ENCODE peak calls at places on chromosomes 5 and 9, in seven cellular contexts. J is H54; Q is RWPE1; Z is HTR-8/SVneo; G is CD8-positive, alpha-beta T cell; N is AG10803; I is stimulated activated CD4-positive, alpha-beta T cell treated with anti-CD3 and anti-CD28 coated beads, Interleukin-2, amount 100 ng/mL, for 48 hours. R is an unnamed sample.

GRCh38 chr9:128098017-128098935 is 29.3 kb downstream of the PTGES2 start:
- DNase-seq in J (peak; percentile 97), Q (peak; percentile 99), Z (peak; percentile 91), G (peak; percentile 84), N (peak; percentile 98), I (peak; percentile 65), R (no peak)

GRCh38 chr9:109705515-109705914 is 74.5 kb upstream of the PALM2AKAP2 start:
- DNase-seq in J (no peak), Q (peak; percentile 21), Z (no peak), G (no peak), N (peak; percentile 56), I (no peak), R (no peak)

GRCh38 chr9:127178646-127179632 is 56.5 kb upstream of the ANGPTL2 start:
- DNase-seq in J (no peak), Q (no peak), Z (no peak), G (no peak), N (peak; percentile 49), I (no peak), R (no peak)

GRCh38 chr5:17121776-17122175 is 95.7 kb upstream of the BASP1 start:
- DNase-seq in J (no peak), Q (no peak), Z (no peak), G (no peak), N (no peak), I (no peak), R (no peak)

GRCh38 chr5:136396886-136397285 is 31.5 kb upstream of the TRPC7 start:
- DNase-seq in J (no peak), Q (no peak), Z (no peak), G (no peak), N (no peak), I (no peak), R (no peak)

GRCh38 chr5:160363122-160363521 is 7.3 kb downstream of the C1QTNF2 start:
- DNase-seq in J (no peak), Q (no peak), Z (no peak), G (no peak), N (peak; percentile 17), I (no peak), R (no peak)

GRCh38 chr9:137252555-137253506 is 1.7 kb downstream of the STPG3 start:
- DNase-seq in J (no peak), Q (no peak), Z (no peak), G (no peak), N (no peak), I (no peak), R (no peak)

GRCh38 chr5:112548246-112548982 is 129.3 kb upstream of the EPB41L4A start:
- DNase-seq in J (no peak), Q (no peak), Z (no peak), G (no peak), N (peak; percentile 43), I (no peak), R (no peak)

GRCh38 chr9:84294551-84294950 is 46.0 kb downstream of the SLC28A3 start:
- DNase-seq in J (no peak), Q (no peak), Z (no peak), G (no peak), N (no peak), I (no peak), R (no peak)

GRCh38 chr9:127971357-127972315 is 9.2 kb downstream of the EEIG1 start:
- DNase-seq in J (no peak), Q (no peak), Z (no peak), G (peak; percentile 60), N (peak; percentile 42), I (no peak), R (peak; percentile 63)

GRCh38 chr9:109101810-109102209 is 17.9 kb downstream of the TMEM245 start:
- DNase-seq in J (no peak), Q (peak; percentile 82), Z (no peak), G (no peak), N (peak; percentile 34), I (no peak), R (peak; percentile 13)

GRCh38 chr5:134463176-134463720 is 51.6 kb upstream of the CDKN2AIPNL start:
- DNase-seq in J (no peak), Q (no peak), Z (no peak), G (no peak), N (no peak), I (no peak), R (no peak)

GRCh38 chr5:137344723-137345322 is 154.3 kb downstream of the SPOCK1 start:
- DNase-seq in J (peak; percentile 35), Q (peak; percentile 29), Z (peak; percentile 41), G (no peak), N (peak; percentile 79), I (peak; percentile 11), R (no peak)

GRCh38 chr9:34572092-34572491 is 17.4 kb downstream of the CNTFR start:
- DNase-seq in J (no peak), Q (no peak), Z (no peak), G (no peak), N (no peak), I (no peak), R (no peak)

GRCh38 chr5:108259306-108259705 is 122.6 kb downstream of the FBXL17 start:
- DNase-seq in J (no peak), Q (no peak), Z (no peak), G (no peak), N (peak; percentile 69), I (no peak), R (no peak)

GRCh38 chr5:150318613-150319483 is 16.1 kb upstream of the ARSI start:
- DNase-seq in J (no peak), Q (peak; percentile 92), Z (no peak), G (no peak), N (no peak), I (no peak), R (no peak)

GRCh38 chr5:171420429-171421231 is 1.2 kb downstream of the FGF18 start:
- DNase-seq in J (no peak), Q (no peak), Z (no peak), G (no peak), N (peak; percentile 84), I (no peak), R (no peak)

GRCh38 chr9:12461759-12462158 is 231.4 kb upstream of the TYRP1 start:
- DNase-seq in J (no peak), Q (no peak), Z (no peak), G (no peak), N (no peak), I (no peak), R (no peak)

GRCh38 chr9:128554155-128554862 is 1.9 kb downstream of the SPTAN1 start:
- DNase-seq in J (peak; percentile 93), Q (peak; percentile 95), Z (peak; percentile 60), G (no peak), N (peak; percentile 91), I (no peak), R (no peak)

GRCh38 chr9:8863064-8863463 is 1063.5 kb upstream of the DMAC1 start:
- DNase-seq in J (no peak), Q (no peak), Z (no peak), G (no peak), N (no peak), I (no peak), R (no peak)

GRCh38 chr9:82540175-82540574 is 522.8 kb downstream of the RASEF start:
- DNase-seq in J (no peak), Q (peak; percentile 30), Z (no peak), G (no peak), N (no peak), I (no peak), R (no peak)

R was measured in immature natural killer cell.